ENCODE peak calls at places on chromosomes 3 and 15, in nine cellular contexts. One of them, this sample, is unnamed.

GRCh38 chr3:186869253-186870235 is 27.0 kb downstream of the ADIPOQ start:
- DNase-seq in left ventricle myocardium inferior: no peak
- DNase-seq in MCF 10A: no peak
- DNase-seq in left cardiac atrium: no peak
- DNase-seq in T-helper 1 cell: no peak
- DNase-seq in GM06990: no peak
- DNase-seq in PC-9: peak; percentile 81
- DNase-seq in brain microvascular endothelial cell: no peak
- DNase-seq in NCI-H460: peak; percentile 24
- DNase-seq in this sample: no peak

GRCh38 chr3:18837137-18837536 is 311.2 kb upstream of the KCNH8 start:
- DNase-seq in left cardiac atrium: no peak
- DNase-seq in brain microvascular endothelial cell: no peak
- DNase-seq in GM06990: no peak
- DNase-seq in PC-9: no peak
- DNase-seq in NCI-H460: no peak
- DNase-seq in left ventricle myocardium inferior: no peak
- DNase-seq in MCF 10A: peak; percentile 28
- DNase-seq in T-helper 1 cell: no peak
- DNase-seq in this sample: no peak

GRCh38 chr3:11784962-11785361 is 61.7 kb downstream of the TAMM41 start:
- DNase-seq in MCF 10A: no peak
- DNase-seq in PC-9: no peak
- DNase-seq in left ventricle myocardium inferior: no peak
- DNase-seq in NCI-H460: no peak
- DNase-seq in left cardiac atrium: no peak
- DNase-seq in brain microvascular endothelial cell: no peak
- DNase-seq in GM06990: no peak
- DNase-seq in T-helper 1 cell: peak; percentile 77
- DNase-seq in this sample: no peak

GRCh38 chr3:172079326-172079976 is 40.1 kb downstream of the FNDC3B start:
- DNase-seq in MCF 10A: no peak
- DNase-seq in T-helper 1 cell: no peak
- DNase-seq in left cardiac atrium: no peak
- DNase-seq in brain microvascular endothelial cell: no peak
- DNase-seq in left ventricle myocardium inferior: no peak
- DNase-seq in GM06990: no peak
- DNase-seq in NCI-H460: no peak
- DNase-seq in PC-9: no peak
- DNase-seq in this sample: no peak

GRCh38 chr3:38805765-38806386 is 10.1 kb downstream of the SCN10A start:
- DNase-seq in T-helper 1 cell: peak; percentile 49
- DNase-seq in PC-9: peak; percentile 51
- DNase-seq in brain microvascular endothelial cell: peak; percentile 60
- DNase-seq in MCF 10A: peak; percentile 90
- DNase-seq in NCI-H460: peak; percentile 79
- DNase-seq in left cardiac atrium: peak; percentile 29
- DNase-seq in GM06990: no peak
- DNase-seq in left ventricle myocardium inferior: no peak
- DNase-seq in this sample: peak; percentile 54

GRCh38 chr3:81778678-81779182 is 17.3 kb upstream of the GBE1 start:
- DNase-seq in PC-9: no peak
- DNase-seq in brain microvascular endothelial cell: no peak
- DNase-seq in T-helper 1 cell: no peak
- DNase-seq in left cardiac atrium: no peak
- DNase-seq in GM06990: peak; percentile 48
- DNase-seq in MCF 10A: no peak
- DNase-seq in NCI-H460: no peak
- DNase-seq in left ventricle myocardium inferior: no peak
- DNase-seq in this sample: peak; percentile 30

GRCh38 chr3:155643581-155644165 is 101.2 kb downstream of the PLCH1 start:
- DNase-seq in PC-9: no peak
- DNase-seq in T-helper 1 cell: no peak
- DNase-seq in left cardiac atrium: no peak
- DNase-seq in GM06990: no peak
- DNase-seq in left ventricle myocardium inferior: no peak
- DNase-seq in MCF 10A: no peak
- DNase-seq in NCI-H460: no peak
- DNase-seq in brain microvascular endothelial cell: no peak
- DNase-seq in this sample: no peak

GRCh38 chr3:95453242-95453641 is 1361.2 kb upstream of the EPHA6 start:
- DNase-seq in PC-9: no peak
- DNase-seq in T-helper 1 cell: no peak
- DNase-seq in GM06990: no peak
- DNase-seq in left cardiac atrium: no peak
- DNase-seq in brain microvascular endothelial cell: no peak
- DNase-seq in left ventricle myocardium inferior: no peak
- DNase-seq in MCF 10A: no peak
- DNase-seq in NCI-H460: no peak
- DNase-seq in this sample: no peak

GRCh38 chr15:66774001-66774814 is 72.2 kb downstream of the SMAD6 start:
- DNase-seq in brain microvascular endothelial cell: peak; percentile 59
- DNase-seq in GM06990: no peak
- DNase-seq in left cardiac atrium: peak; percentile 82
- DNase-seq in PC-9: peak; percentile 66
- DNase-seq in T-helper 1 cell: peak; percentile 31
- DNase-seq in NCI-H460: peak; percentile 81
- DNase-seq in left ventricle myocardium inferior: peak; percentile 85
- DNase-seq in MCF 10A: peak; percentile 80
- DNase-seq in this sample: peak; percentile 61

GRCh38 chr15:80059786-80060489 is 462 bp downstream of the ZFAND6 start:
- DNase-seq in left cardiac atrium: peak; percentile 83
- DNase-seq in brain microvascular endothelial cell: no peak
- DNase-seq in GM06990: no peak
- DNase-seq in PC-9: peak; percentile 50
- DNase-seq in left ventricle myocardium inferior: no peak
- DNase-seq in T-helper 1 cell: peak; percentile 52
- DNase-seq in MCF 10A: peak; percentile 54
- DNase-seq in NCI-H460: peak; percentile 23
- DNase-seq in this sample: peak; percentile 23

GRCh38 chr3:115513411-115513800 is 109.9 kb upstream of the GAP43 start:
- DNase-seq in T-helper 1 cell: no peak
- DNase-seq in left cardiac atrium: no peak
- DNase-seq in brain microvascular endothelial cell: no peak
- DNase-seq in GM06990: no peak
- DNase-seq in left ventricle myocardium inferior: no peak
- DNase-seq in PC-9: no peak
- DNase-seq in MCF 10A: no peak
- DNase-seq in NCI-H460: no peak
- DNase-seq in this sample: no peak

GRCh38 chr15:82183121-82184031 is 79.2 kb downstream of the EFL1 start:
- DNase-seq in left ventricle myocardium inferior: no peak
- DNase-seq in PC-9: no peak
- DNase-seq in GM06990: no peak
- DNase-seq in MCF 10A: peak; percentile 47
- DNase-seq in NCI-H460: no peak
- DNase-seq in T-helper 1 cell: no peak
- DNase-seq in left cardiac atrium: no peak
- DNase-seq in brain microvascular endothelial cell: peak; percentile 74
- DNase-seq in this sample: peak; percentile 60

GRCh38 chr3:13071695-13072094 is 1.5 kb downstream of the IQSEC1 start:
- DNase-seq in GM06990: no peak
- DNase-seq in NCI-H460: no peak
- DNase-seq in left ventricle myocardium inferior: no peak
- DNase-seq in T-helper 1 cell: no peak
- DNase-seq in left cardiac atrium: no peak
- DNase-seq in MCF 10A: no peak
- DNase-seq in brain microvascular endothelial cell: no peak
- DNase-seq in PC-9: no peak
- DNase-seq in this sample: no peak

GRCh38 chr3:186974824-186975281 is 44.5 kb downstream of the ST6GAL1 start:
- DNase-seq in left cardiac atrium: no peak
- DNase-seq in T-helper 1 cell: no peak
- DNase-seq in NCI-H460: no peak
- DNase-seq in GM06990: no peak
- DNase-seq in MCF 10A: no peak
- DNase-seq in left ventricle myocardium inferior: peak; percentile 30
- DNase-seq in PC-9: no peak
- DNase-seq in brain microvascular endothelial cell: no peak
- DNase-seq in this sample: no peak

GRCh38 chr3:62363275-62363674 is 10.1 kb downstream of the FEZF2 start:
- DNase-seq in NCI-H460: no peak
- DNase-seq in T-helper 1 cell: no peak
- DNase-seq in left ventricle myocardium inferior: no peak
- DNase-seq in left cardiac atrium: no peak
- DNase-seq in MCF 10A: no peak
- DNase-seq in brain microvascular endothelial cell: no peak
- DNase-seq in GM06990: no peak
- DNase-seq in PC-9: no peak
- DNase-seq in this sample: no peak

GRCh38 chr3:42660131-42660715 is 6.7 kb downstream of the ZBTB47 start:
- DNase-seq in T-helper 1 cell: no peak
- DNase-seq in GM06990: no peak
- DNase-seq in MCF 10A: no peak
- DNase-seq in left ventricle myocardium inferior: no peak
- DNase-seq in brain microvascular endothelial cell: no peak
- DNase-seq in PC-9: no peak
- DNase-seq in NCI-H460: no peak
- DNase-seq in left cardiac atrium: peak; percentile 61
- DNase-seq in this sample: no peak